ENCODE peak calls at places on chromosomes 2 and 18, in five cellular contexts. Q is H9, R is astrocyte, N is spleen, Z is adrenal gland. C is an unnamed sample.

GRCh38 chr2:98911376-98912154 is 24.5 kb downstream of the CRACDL start:
- DNase-seq in N (peak; percentile 63), Z (no peak), Q (no peak), R (peak; percentile 50), C (no peak)

GRCh38 chr2:64404002-64404731 is 49.8 kb upstream of the LGALSL start:
- DNase-seq in Z (peak; percentile 88), R (peak; percentile 69), Q (peak; percentile 91), N (peak; percentile 86), C (no peak)

GRCh38 chr18:51266736-51267135 is 69.3 kb upstream of the MEX3C start:
- DNase-seq in Q (no peak), Z (no peak), R (no peak), N (no peak), C (no peak)

GRCh38 chr18:2955966-2956521 is 56.9 kb downstream of the LPIN2 start:
- DNase-seq in Z (no peak), N (no peak), R (no peak), Q (no peak), C (no peak)

GRCh38 chr2:190182071-190182524 is 119.6 kb upstream of the MSTN start:
- DNase-seq in R (no peak), N (no peak), Q (no peak), Z (no peak), C (no peak)

GRCh38 chr2:219831957-219832356 is 204.5 kb downstream of the SLC4A3 start:
- DNase-seq in R (no peak), Q (no peak), Z (no peak), N (no peak), C (no peak)

GRCh38 chr18:63949068-63949737 is at the start of gene HMSD:
- DNase-seq in Z (peak; percentile 24), Q (peak; percentile 91), N (peak; percentile 88), R (peak; percentile 26), C (no peak)

GRCh38 chr2:237696471-237696870 is 69.1 kb downstream of the LRRFIP1 start:
- DNase-seq in R (no peak), N (peak; percentile 83), Z (no peak), Q (peak; percentile 14), C (peak; percentile 47)

GRCh38 chr2:17035010-17035409 is 369.4 kb upstream of the CYRIA start:
- DNase-seq in Z (no peak), R (peak; percentile 90), N (no peak), Q (no peak), C (no peak)

GRCh38 chr2:112694182-112694581 is 26.6 kb upstream of the NT5DC4 start:
- DNase-seq in Z (no peak), Q (no peak), N (no peak), R (no peak), C (no peak)

GRCh38 chr2:85760371-85760770 is 6.6 kb downstream of the ATOH8 start:
- DNase-seq in N (no peak), Z (no peak), R (peak; percentile 60), Q (no peak), C (no peak)

GRCh38 chr2:57890462-57890861 is 156.1 kb upstream of the VRK2 start:
- DNase-seq in Z (peak; percentile 24), R (peak; percentile 26), N (no peak), Q (no peak), C (no peak)

GRCh38 chr18:48037481-48038271 is 107.2 kb upstream of the SMAD2 start:
- DNase-seq in N (peak; percentile 76), Q (peak; percentile 69), R (no peak), Z (peak; percentile 33), C (no peak)

GRCh38 chr2:189770590-189771322 is 8.2 kb upstream of the OSGEPL1 start:
- DNase-seq in R (no peak), N (no peak), Z (no peak), Q (no peak), C (no peak)

GRCh38 chr18:160831-161570 is 2.6 kb downstream of the USP14 start:
- DNase-seq in N (no peak), Q (no peak), R (peak; percentile 67), Z (no peak), C (no peak)

GRCh38 chr2:31080361-31080760 is 57.9 kb downstream of the GALNT14 start:
- DNase-seq in Z (no peak), Q (no peak), N (no peak), R (no peak), C (no peak)

GRCh38 chr2:43136011-43136799 is 90.2 kb downstream of the ZFP36L2 start:
- DNase-seq in Z (no peak), Q (no peak), N (peak; percentile 80), R (no peak), C (no peak)

GRCh38 chr2:28754321-28754720 is 2.7 kb downstream of the PPP1CB start:
- DNase-seq in Z (no peak), R (no peak), N (no peak), Q (no peak), C (no peak)

GRCh38 chr18:58297198-58297597 is 253.2 kb downstream of the NEDD4L start:
- DNase-seq in Q (no peak), R (peak; percentile 74), Z (no peak), N (no peak), C (no peak)

GRCh38 chr18:37430346-37431076 is 135.1 kb downstream of the CELF4 start:
- DNase-seq in Z (no peak), Q (peak; percentile 83), R (no peak), N (no peak), C (no peak)

GRCh38 chr2:158893057-158893456 is 75.4 kb upstream of the TANC1 start:
- DNase-seq in Q (no peak), N (no peak), R (peak; percentile 65), Z (no peak), C (no peak)

GRCh38 chr18:61203151-61203550 is 130.1 kb upstream of the CDH20 start:
- DNase-seq in N (no peak), R (peak; percentile 56), Q (no peak), Z (no peak), C (no peak)

GRCh38 chr2:127386246-127386645 is 1.5 kb downstream of the MAP3K2 start:
- DNase-seq in N (no peak), R (no peak), Q (no peak), Z (no peak), C (no peak)

GRCh38 chr2:127384529-127384928 is 3.2 kb downstream of the MAP3K2 start:
- DNase-seq in R (no peak), Q (no peak), Z (no peak), N (no peak), C (no peak)

GRCh38 chr2:127379712-127380355 is 7.9 kb downstream of the MAP3K2 start:
- DNase-seq in Q (no peak), R (no peak), Z (no peak), N (no peak), C (no peak)

GRCh38 chr2:127382836-127383235 is 4.9 kb downstream of the MAP3K2 start:
- DNase-seq in Z (no peak), Q (no peak), N (no peak), R (no peak), C (no peak)

DNA sequence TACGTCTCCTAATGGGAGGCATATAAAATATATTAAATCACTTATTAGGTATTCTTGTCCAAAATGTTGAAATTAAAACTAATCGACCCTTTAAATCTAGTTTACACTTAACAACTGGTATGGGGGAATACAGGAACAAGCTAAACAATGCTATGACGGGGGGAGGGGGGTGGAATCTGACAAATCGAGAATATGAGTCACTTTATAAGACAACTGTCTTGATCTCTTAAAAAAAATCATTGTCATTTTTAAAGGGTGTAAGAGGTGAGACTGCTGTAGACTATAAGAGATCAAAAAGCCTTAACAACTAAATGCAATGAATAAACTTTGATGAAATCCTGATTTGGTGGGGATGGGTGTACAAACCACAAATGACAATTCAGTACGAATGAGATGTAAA is 6.0 kb downstream of the MAP3K2 start:
- DNase-seq in Q (no peak), Z (no peak), R (no peak), N (no peak), C (no peak)
- H3K4me1 ChIP-seq in Q (no peaks in the 10 kb centered on the region), Z (peaks cover 43% of the 10 kb centered on the region), R (peaks cover 11% of the 10 kb centered on the region), N (peaks cover 19% of the 10 kb centered on the region), C (peaks cover 36% of the 10 kb centered on the region)

GRCh38 chr2:2567776-2568175 is 236.7 kb upstream of the MYT1L start:
- DNase-seq in R (no peak), N (peak; percentile 53), Z (no peak), Q (no peak), C (no peak)
- H3K9me3 ChIP-seq in R (peaks cover 13% of the 10 kb centered on the region), N (no peaks in the 10 kb centered on the region), Z (no peaks in the 10 kb centered on the region), Q (no peaks in the 10 kb centered on the region), C (no peaks in the 10 kb centered on the region)

GRCh38 chr2:183010112-183010511 is 28.1 kb downstream of the NCKAP1 start:
- DNase-seq in Z (peak; percentile 42), R (peak; percentile 60), N (no peak), Q (peak; percentile 73), C (no peak)
- H3K4me1 ChIP-seq in Z (peaks cover 22% of the 10 kb centered on the region), R (peaks cover 4% of the 10 kb centered on the region), N (no peaks in the 10 kb centered on the region), Q (peaks cover 11% of the 10 kb centered on the region), C (no peaks in the 10 kb centered on the region)

GRCh38 chr2:168140892-168141291 is 106.5 kb downstream of the STK39 start:
- DNase-seq in Z (no peak), N (no peak), R (no peak), Q (no peak), C (no peak)

GRCh38 chr2:168139791-168140190 is 107.6 kb downstream of the STK39 start:
- DNase-seq in Q (no peak), Z (no peak), R (peak; percentile 78), N (no peak), C (no peak)

GRCh38 chr2:168138369-168138768 is 109.0 kb downstream of the STK39 start:
- DNase-seq in Z (no peak), Q (no peak), R (no peak), N (no peak), C (no peak)

GRCh38 chr2:168137510-168138180 is 109.8 kb downstream of the STK39 start:
- DNase-seq in Z (no peak), R (no peak), N (no peak), Q (no peak), C (no peak)

DNA sequence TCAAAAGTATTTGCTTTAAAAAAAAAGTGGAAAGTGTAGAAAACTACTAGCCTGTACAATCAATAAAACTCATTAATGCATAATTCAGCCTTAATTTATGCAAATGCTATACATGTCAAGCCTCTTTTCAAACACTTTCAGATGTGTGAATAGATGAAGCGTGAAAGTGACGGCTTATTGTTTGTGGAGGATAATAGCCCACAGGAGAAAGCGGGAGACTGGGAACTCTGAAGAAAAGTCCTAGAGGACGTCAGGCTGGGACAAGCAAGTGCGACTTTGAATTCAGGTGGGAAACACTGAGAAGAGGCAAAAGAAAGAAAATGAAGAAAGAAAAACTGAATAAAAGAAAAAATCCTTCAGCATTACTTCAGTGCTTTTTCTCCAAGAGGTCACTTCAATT is 108.5 kb downstream of the STK39 start:
- DNase-seq in R (no peak), Z (no peak), Q (no peak), N (no peak), C (no peak)
- H3K9me3 ChIP-seq in R (no peaks in the 10 kb centered on the region), Z (no peaks in the 10 kb centered on the region), Q (no peaks in the 10 kb centered on the region), N (no peaks in the 10 kb centered on the region), C (no peaks in the 10 kb centered on the region)

DNA sequence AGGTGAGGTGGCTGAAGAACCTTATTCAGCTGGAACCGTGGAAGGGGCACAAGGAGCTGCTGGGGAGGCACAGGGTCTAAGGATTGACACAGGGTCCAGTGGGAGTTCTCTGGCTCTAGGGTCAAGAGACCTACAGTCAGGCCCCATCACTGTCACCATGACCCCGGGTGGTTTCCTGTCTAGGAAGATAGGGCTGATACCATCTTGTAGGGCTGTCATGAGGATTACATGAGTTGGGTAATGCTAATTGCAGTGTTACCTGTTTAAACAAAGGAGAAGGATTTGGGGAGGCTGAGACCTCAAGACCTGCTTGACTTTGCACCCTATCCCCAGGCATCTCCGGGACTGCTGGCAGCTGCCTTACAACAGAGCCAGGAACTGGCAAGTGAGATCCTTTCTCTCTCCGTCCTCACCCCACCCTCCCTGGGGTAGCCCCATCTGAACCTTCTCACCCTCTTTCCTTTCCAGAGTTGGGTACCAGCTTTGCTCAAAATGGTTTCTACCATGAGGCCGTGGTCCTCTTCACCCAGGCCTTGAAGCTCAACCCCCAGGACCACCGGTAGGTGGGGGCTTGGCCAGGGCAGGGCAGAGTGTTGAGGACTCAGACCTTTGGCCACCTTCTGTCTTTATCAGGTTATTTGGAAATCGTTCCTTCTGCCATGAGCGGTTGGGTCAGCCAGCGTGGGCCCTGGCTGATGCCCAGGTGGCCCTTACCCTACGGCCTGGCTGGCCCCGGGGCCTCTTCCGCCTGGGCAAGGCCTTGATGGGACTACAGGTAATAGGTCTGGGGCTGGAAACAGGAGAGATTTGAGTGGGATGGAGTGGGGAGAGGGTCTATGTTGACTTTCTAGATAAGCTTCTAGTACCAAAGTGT is 7.5 kb downstream of the LBX2 start:
- DNase-seq in Q (no peak), N (peak; percentile 56), Z (no peak), R (no peak), C (no peak)
- H3K4me1 ChIP-seq in Q (no peaks in the 10 kb centered on the region), N (no peaks in the 10 kb centered on the region), Z (no peaks in the 10 kb centered on the region), R (peaks cover 4% of the 10 kb centered on the region), C (no peaks in the 10 kb centered on the region)